ENCODE peak calls at places on chromosome 5, in six cellular contexts. G, T, P, N, D and H are unnamed samples. For H3K27me3, the result is how much of the 10 kb centered on the place peaks cover.

GRCh38 chr5:157216395-157217142 is 35.9 kb downstream of the ITK start:
- DNase-seq in G (no peak), P (no peak), D (no peak), N (no peak), T (no peak), H (no peak)

GRCh38 chr5:115460476-115460875 is 84.1 kb downstream of the FEM1C start:
- DNase-seq in P (peak), N (no peak), T (no peak), D (no peak), G (peak), H (peak)

GRCh38 chr5:14190194-14191164 is 47.3 kb downstream of the TRIO start:
- DNase-seq in T (no peak), N (no peak), D (no peak), P (no peak), G (no peak), H (no peak)

GRCh38 chr5:170746952-170747340 is 36.6 kb upstream of the GABRP start:
- DNase-seq in P (no peak), G (no peak), D (no peak), T (no peak), N (no peak), H (no peak)

GRCh38 chr5:96857924-96858323 is 18.4 kb upstream of the ERAP2 start:
- DNase-seq in P (no peak), G (no peak), N (no peak), T (no peak), D (no peak), H (no peak)

GRCh38 chr5:138869763-138870500 is 5.2 kb downstream of the LRRTM2 start:
- DNase-seq in D (no peak), T (no peak), N (no peak), P (no peak), G (no peak), H (no peak)

GRCh38 chr5:57209316-57210040 is 35.6 kb downstream of the GPBP1 start:
- DNase-seq in N (no peak), P (no peak), T (no peak), D (no peak), G (no peak), H (no peak)

GRCh38 chr5:143354025-143354424 is 49.5 kb downstream of the NR3C1 start:
- DNase-seq in T (no peak), N (no peak), P (no peak), D (no peak), G (no peak), H (no peak)

GRCh38 chr5:26482817-26483375 is 555.5 kb downstream of the CDH9 start:
- DNase-seq in G (no peak), N (no peak), D (peak), T (no peak), P (peak), H (no peak)

GRCh38 chr5:132854301-132854700 is 12.0 kb downstream of the GDF9 start:
- DNase-seq in G (no peak), D (no peak), T (no peak), N (no peak), P (no peak), H (no peak)

GRCh38 chr5:98458004-98458403 is 315.5 kb upstream of the RGMB start:
- DNase-seq in D (no peak), T (no peak), N (no peak), G (no peak), P (no peak), H (peak)

GRCh38 chr5:79070002-79070567 is 518 bp downstream of the BHMT2 start:
- DNase-seq in P (no peak), D (peak), T (peak), G (peak), N (peak), H (no peak)

GRCh38 chr5:128536229-128536860 is 1.7 kb downstream of the FBN2 start:
- DNase-seq in T (no peak), D (no peak), P (no peak), N (no peak), G (peak), H (peak)

DNA sequence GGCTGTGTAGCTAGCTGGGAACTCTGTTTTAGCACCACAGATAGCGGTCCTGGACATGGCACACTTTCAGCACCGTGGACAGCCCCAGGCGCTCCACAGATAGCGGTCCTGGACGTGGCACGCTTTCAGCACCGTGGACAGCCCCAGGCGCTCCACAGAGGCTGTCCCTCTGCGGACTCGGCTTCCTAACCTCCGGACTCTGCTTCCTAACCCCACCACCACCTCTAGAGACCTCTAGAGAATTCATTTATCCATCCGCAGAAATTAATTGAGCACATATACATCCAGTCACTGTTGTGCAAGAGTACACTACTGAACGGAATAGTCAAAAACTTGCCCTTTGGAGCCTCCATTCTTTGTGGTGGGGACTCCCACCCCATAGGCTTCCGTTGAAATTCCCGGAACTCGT is 27.4 kb downstream of the UNC5A start:
- DNase-seq in D (peak), N (peak), T (peak), P (peak), G (peak), H (peak)
- H3K27me3 ChIP-seq in D (under half), N (under half), T (under half), P (under half), G (half or more), H (under half)

DNA sequence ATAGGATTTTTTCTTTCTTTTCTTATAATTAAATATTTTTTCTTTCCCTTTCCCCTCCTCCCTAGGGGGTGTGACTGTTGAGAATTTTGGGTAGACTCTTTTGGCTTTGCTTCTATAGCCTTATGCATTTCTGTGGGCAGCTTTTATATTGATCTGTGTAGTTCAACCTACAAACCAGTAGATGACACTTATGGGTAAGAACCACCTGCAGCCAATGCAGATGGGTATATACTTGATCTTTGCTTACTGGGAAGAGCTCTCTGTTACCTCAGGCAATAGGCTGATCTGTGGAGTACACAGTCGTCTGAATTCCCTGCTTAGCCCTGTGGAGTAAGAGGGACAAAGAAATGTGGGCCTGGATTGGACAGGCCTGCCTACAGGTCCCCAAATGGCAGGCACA is 102.7 kb upstream of the STARD4 start:
- DNase-seq in N (no peak), P (no peak), G (no peak), T (no peak), D (no peak), H (no peak)
- TF ChIP-seq CTCF in N (peak), P (no peak), G (no peak), T (no peak), D (no peak), H (no peak)

DNA sequence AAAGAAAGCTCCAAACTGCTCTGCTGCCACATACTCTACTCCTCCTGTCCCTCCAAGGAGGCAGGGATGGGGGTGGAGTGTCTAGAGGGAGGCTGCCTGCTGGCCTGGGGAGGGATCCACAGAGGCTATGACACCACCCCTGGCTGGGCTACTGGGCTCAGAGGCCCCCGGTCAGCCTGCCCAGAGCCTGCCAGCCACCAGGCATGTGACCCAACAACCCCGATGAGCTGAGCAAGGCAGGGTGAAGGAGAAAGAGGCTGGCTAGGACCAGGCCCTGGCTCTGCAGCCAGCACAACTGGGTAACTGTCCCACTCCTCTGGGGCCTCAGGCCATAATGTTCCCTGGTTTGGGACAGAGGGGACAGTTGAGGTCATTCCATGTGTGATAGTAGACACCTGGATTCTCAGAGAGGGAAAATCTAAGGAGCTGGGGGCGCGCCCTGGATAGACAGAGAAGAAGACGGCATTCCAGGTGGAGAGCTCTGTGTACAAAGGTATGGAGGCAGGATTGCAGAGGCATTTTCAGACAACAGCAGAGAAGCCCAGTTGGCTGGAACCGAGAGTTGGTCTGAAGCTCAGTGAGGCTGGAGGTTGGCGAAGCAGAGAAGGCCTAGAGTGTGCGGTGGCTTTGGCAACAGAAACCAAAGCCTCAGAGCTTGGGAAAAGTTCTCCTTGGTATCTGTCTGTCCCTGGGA is 33.8 kb upstream of the IL17B start:
- DNase-seq in G (no peak), D (no peak), T (peak), N (no peak), P (no peak), H (no peak)
- H3K27ac ChIP-seq in G (peak), D (peak), T (peak), N (peak), P (peak), H (peak)

GRCh38 chr5:180641566-180641900 is 7.9 kb downstream of the FLT4 start:
- DNase-seq in T (no peak), D (no peak), N (no peak), P (no peak), G (peak), H (no peak)

GRCh38 chr5:180642181-180643140 is 6.9 kb downstream of the FLT4 start:
- DNase-seq in T (no peak), P (no peak), N (peak), G (peak), D (no peak), H (no peak)

GRCh38 chr5:180644825-180645608 is 4.4 kb downstream of the FLT4 start:
- DNase-seq in P (no peak), D (no peak), N (peak), T (no peak), G (peak), H (no peak)

GRCh38 chr5:180644129-180644824 is 5.1 kb downstream of the FLT4 start:
- DNase-seq in N (peak), G (no peak), D (no peak), T (no peak), P (no peak), H (no peak)

DNA sequence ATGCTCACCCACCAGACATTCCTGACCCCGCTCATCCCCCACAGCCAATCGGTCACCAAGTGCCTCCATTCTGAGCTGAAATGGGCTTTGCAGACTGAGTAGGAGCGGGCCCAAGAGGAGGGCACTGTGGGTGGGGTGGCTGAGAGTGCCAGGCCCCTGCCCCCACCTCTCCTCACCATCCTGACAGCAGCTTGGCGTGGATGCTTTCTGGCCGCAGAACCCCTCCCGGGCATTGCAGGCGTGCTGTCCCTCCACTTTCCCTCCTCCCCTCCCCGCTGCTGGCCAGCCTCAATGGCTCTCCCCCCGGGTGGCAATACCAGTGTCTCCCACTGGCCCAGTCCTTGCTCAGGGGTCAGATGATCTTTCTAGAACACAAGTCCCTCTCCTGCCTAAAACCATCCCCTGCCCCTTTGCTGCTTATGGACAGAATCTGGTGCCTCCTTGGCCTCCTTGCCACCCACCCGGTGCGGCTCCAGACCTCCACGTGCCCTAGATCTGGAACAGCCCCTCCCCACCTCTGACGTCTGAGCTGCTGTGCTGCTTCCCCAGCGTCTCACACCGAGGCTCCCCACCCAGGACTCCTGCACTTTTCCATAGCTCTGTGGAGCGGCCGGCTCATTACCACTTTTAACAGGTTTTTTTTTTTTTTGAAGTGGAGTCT is 6.1 kb downstream of the FLT4 start:
- DNase-seq in G (peak), N (peak), P (no peak), T (no peak), D (no peak), H (no peak)
- H3K27me3 ChIP-seq in G (half or more), N (under half), P (under half), T (under half), D (under half), H (under half)

GRCh38 chr5:59348189-59348588 is 545.3 kb downstream of the PDE4D start:
- DNase-seq in P (no peak), D (no peak), T (no peak), N (no peak), G (no peak), H (no peak)
- TF ChIP-seq CTCF in P (no peak), D (no peak), T (no peak), N (no peak), G (no peak), H (no peak)

GRCh38 chr5:38831117-38831516 is 14.7 kb upstream of the OSMR start:
- DNase-seq in D (no peak), G (no peak), P (no peak), N (no peak), T (no peak), H (no peak)
- H3K27ac ChIP-seq in D (no peak), G (no peak), P (no peak), N (no peak), T (no peak), H (no peak)

DNA sequence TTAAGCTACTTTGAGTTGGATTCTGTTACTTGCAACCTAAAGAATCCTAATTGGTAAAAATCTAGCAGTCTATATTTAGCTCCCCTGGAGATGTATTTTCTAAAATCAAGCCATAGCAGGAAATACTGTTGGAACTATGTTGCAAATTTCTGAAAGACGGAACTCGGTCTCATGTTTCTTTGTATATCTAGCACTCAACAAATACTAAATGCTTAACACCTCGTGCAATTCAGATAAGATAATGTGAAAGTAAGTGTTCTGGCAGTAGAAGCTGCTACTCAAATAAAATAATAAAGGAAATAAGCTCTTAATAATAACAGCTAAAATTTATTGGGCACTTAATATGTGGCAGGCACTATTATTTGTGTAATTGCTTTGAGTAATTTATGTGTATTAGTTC is 10.9 kb upstream of the PRELID2 start:
- DNase-seq in N (no peak), G (no peak), P (no peak), D (no peak), T (no peak), H (no peak)
- H3K27me3 ChIP-seq in N (under half), G (under half), P (under half), D (under half), T (under half), H (under half)